ENCODE peak calls at places on chromosomes 5 and 9, in ten cellular contexts. One of them, this sample, is unnamed.

GRCh38 chr5:16502866-16503265 is 37.3 kb upstream of the ZNF622 start:
- DNase-seq in hepatocyte: no peak
- DNase-seq in uterus: no peak
- DNase-seq in right lobe of liver: no peak
- DNase-seq in adrenal gland: no peak
- DNase-seq in HCT116: no peak
- DNase-seq in body of pancreas: no peak
- DNase-seq in IMR-90: peak; percentile 9
- DNase-seq in psoas muscle: no peak
- DNase-seq in astrocyte: peak; percentile 12
- DNase-seq in this sample: no peak

GRCh38 chr9:94269264-94269663 is 10.2 kb downstream of the ZNF169 start:
- DNase-seq in hepatocyte: no peak
- DNase-seq in uterus: no peak
- DNase-seq in right lobe of liver: no peak
- DNase-seq in adrenal gland: no peak
- DNase-seq in HCT116: no peak
- DNase-seq in body of pancreas: no peak
- DNase-seq in IMR-90: no peak
- DNase-seq in psoas muscle: no peak
- DNase-seq in astrocyte: no peak
- DNase-seq in this sample: no peak

GRCh38 chr9:94975480-94976452 is 249.3 kb downstream of the AOPEP start:
- DNase-seq in hepatocyte: peak; percentile 50
- DNase-seq in uterus: no peak
- DNase-seq in right lobe of liver: peak; percentile 76
- DNase-seq in adrenal gland: no peak
- DNase-seq in HCT116: no peak
- DNase-seq in body of pancreas: no peak
- DNase-seq in IMR-90: no peak
- DNase-seq in psoas muscle: no peak
- DNase-seq in astrocyte: no peak
- DNase-seq in this sample: no peak

GRCh38 chr5:180366303-180366702 is 13.2 kb upstream of the GFPT2 start:
- DNase-seq in hepatocyte: no peak
- DNase-seq in uterus: no peak
- DNase-seq in right lobe of liver: no peak
- DNase-seq in adrenal gland: no peak
- DNase-seq in HCT116: no peak
- DNase-seq in body of pancreas: no peak
- DNase-seq in IMR-90: no peak
- DNase-seq in psoas muscle: peak; percentile 52
- DNase-seq in astrocyte: no peak
- DNase-seq in this sample: peak; percentile 52

GRCh38 chr9:130423272-130423671 is 21.5 kb upstream of the ASS1 start:
- DNase-seq in hepatocyte: peak; percentile 35
- DNase-seq in uterus: no peak
- DNase-seq in right lobe of liver: no peak
- DNase-seq in adrenal gland: no peak
- DNase-seq in HCT116: no peak
- DNase-seq in body of pancreas: no peak
- DNase-seq in IMR-90: no peak
- DNase-seq in psoas muscle: no peak
- DNase-seq in astrocyte: no peak
- DNase-seq in this sample: no peak

GRCh38 chr5:142614054-142614453 is 71.8 kb downstream of the FGF1 start:
- DNase-seq in hepatocyte: no peak
- DNase-seq in uterus: no peak
- DNase-seq in right lobe of liver: no peak
- DNase-seq in adrenal gland: no peak
- DNase-seq in HCT116: no peak
- DNase-seq in body of pancreas: no peak
- DNase-seq in IMR-90: no peak
- DNase-seq in psoas muscle: no peak
- DNase-seq in astrocyte: no peak
- DNase-seq in this sample: no peak

GRCh38 chr5:94508421-94509148 is 109.8 kb downstream of the KIAA0825 start:
- DNase-seq in hepatocyte: no peak
- DNase-seq in uterus: no peak
- DNase-seq in right lobe of liver: no peak
- DNase-seq in adrenal gland: no peak
- DNase-seq in HCT116: no peak
- DNase-seq in body of pancreas: no peak
- DNase-seq in IMR-90: no peak
- DNase-seq in psoas muscle: no peak
- DNase-seq in astrocyte: no peak
- DNase-seq in this sample: no peak

GRCh38 chr5:81630721-81631120 is 120.2 kb downstream of the SSBP2 start:
- DNase-seq in hepatocyte: no peak
- DNase-seq in uterus: no peak
- DNase-seq in right lobe of liver: no peak
- DNase-seq in adrenal gland: no peak
- DNase-seq in HCT116: no peak
- DNase-seq in body of pancreas: no peak
- DNase-seq in IMR-90: no peak
- DNase-seq in psoas muscle: no peak
- DNase-seq in astrocyte: no peak
- DNase-seq in this sample: no peak

GRCh38 chr5:176534640-176535039 is 2.6 kb downstream of the RNF44 start:
- DNase-seq in hepatocyte: no peak
- DNase-seq in uterus: no peak
- DNase-seq in right lobe of liver: peak; percentile 84
- DNase-seq in adrenal gland: peak; percentile 68
- DNase-seq in HCT116: no peak
- DNase-seq in body of pancreas: peak; percentile 45
- DNase-seq in IMR-90: no peak
- DNase-seq in psoas muscle: no peak
- DNase-seq in astrocyte: no peak
- DNase-seq in this sample: no peak

GRCh38 chr5:34957299-34957698 is 27.9 kb downstream of the DNAJC21 start:
- DNase-seq in hepatocyte: no peak
- DNase-seq in uterus: no peak
- DNase-seq in right lobe of liver: no peak
- DNase-seq in adrenal gland: no peak
- DNase-seq in HCT116: no peak
- DNase-seq in body of pancreas: no peak
- DNase-seq in IMR-90: peak; percentile 31
- DNase-seq in psoas muscle: no peak
- DNase-seq in astrocyte: no peak
- DNase-seq in this sample: no peak

GRCh38 chr5:178536541-178537466 is 53.4 kb downstream of the COL23A1 start:
- DNase-seq in hepatocyte: no peak
- DNase-seq in uterus: no peak
- DNase-seq in right lobe of liver: peak; percentile 15
- DNase-seq in adrenal gland: no peak
- DNase-seq in HCT116: no peak
- DNase-seq in body of pancreas: no peak
- DNase-seq in IMR-90: no peak
- DNase-seq in psoas muscle: no peak
- DNase-seq in astrocyte: no peak
- DNase-seq in this sample: no peak

GRCh38 chr9:35107337-35108290 is 4.7 kb upstream of the STOML2 start:
- DNase-seq in hepatocyte: no peak
- DNase-seq in uterus: no peak
- DNase-seq in right lobe of liver: no peak
- DNase-seq in adrenal gland: no peak
- DNase-seq in HCT116: no peak
- DNase-seq in body of pancreas: no peak
- DNase-seq in IMR-90: no peak
- DNase-seq in psoas muscle: no peak
- DNase-seq in astrocyte: no peak
- DNase-seq in this sample: no peak

GRCh38 chr9:134648701-134649525 is 7.3 kb downstream of the COL5A1 start:
- DNase-seq in hepatocyte: no peak
- DNase-seq in uterus: no peak
- DNase-seq in right lobe of liver: peak; percentile 47
- DNase-seq in adrenal gland: peak; percentile 55
- DNase-seq in HCT116: no peak
- DNase-seq in body of pancreas: no peak
- DNase-seq in IMR-90: peak; percentile 56
- DNase-seq in psoas muscle: peak; percentile 16
- DNase-seq in astrocyte: peak; percentile 81
- DNase-seq in this sample: no peak

GRCh38 chr5:57221049-57221568 is 47.2 kb downstream of the GPBP1 start:
- DNase-seq in hepatocyte: peak; percentile 69
- DNase-seq in uterus: no peak
- DNase-seq in right lobe of liver: no peak
- DNase-seq in adrenal gland: no peak
- DNase-seq in HCT116: peak; percentile 35
- DNase-seq in body of pancreas: no peak
- DNase-seq in IMR-90: peak; percentile 65
- DNase-seq in psoas muscle: no peak
- DNase-seq in astrocyte: peak; percentile 25
- DNase-seq in this sample: no peak
- TF ChIP-seq CTCF in hepatocyte: peak; percentile 89
- TF ChIP-seq CTCF in uterus: peak; percentile 93
- TF ChIP-seq CTCF in right lobe of liver: peak; percentile 96
- TF ChIP-seq CTCF in adrenal gland: peak; percentile 97
- TF ChIP-seq CTCF in HCT116: peak; percentile 43
- TF ChIP-seq CTCF in body of pancreas: peak; percentile 97
- TF ChIP-seq CTCF in IMR-90: peak; percentile 93
- TF ChIP-seq CTCF in psoas muscle: peak; percentile 95
- TF ChIP-seq CTCF in astrocyte: peak; percentile 90
- TF ChIP-seq CTCF in this sample: peak; percentile 81

DNA sequence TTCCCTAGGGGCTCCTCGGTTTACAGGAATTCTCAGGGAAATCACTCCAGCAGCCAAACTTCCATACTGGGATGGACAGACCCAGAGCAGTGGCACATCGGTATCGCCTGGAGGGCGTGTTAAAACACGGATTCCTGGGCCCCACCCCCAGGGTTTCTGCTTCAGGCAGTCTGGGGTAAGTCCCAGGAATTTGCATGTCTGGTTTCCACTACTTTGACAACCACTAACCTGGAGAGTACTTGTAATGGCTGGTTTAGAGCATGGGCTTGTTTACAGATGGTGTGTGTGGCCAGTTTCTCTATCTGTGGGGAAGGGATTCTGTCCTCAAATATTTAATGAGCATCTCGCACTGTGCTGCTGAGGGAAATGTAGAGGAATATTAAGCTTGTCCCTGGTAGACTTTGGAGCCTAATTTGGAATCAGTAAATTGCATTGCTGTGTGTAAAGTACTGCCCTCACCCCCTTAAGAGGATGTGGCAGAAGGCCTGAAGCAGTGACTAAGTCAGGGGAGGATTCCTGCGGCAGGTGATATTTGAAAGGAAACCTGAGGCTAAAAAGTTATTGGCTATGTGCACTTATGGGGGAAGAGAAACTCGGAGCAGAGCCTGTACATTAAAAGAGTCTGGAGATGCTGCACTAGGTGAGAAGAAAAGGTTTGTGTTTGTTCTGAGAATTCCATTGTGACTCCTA is 18.6 kb upstream of the TJP2 start:
- DNase-seq in hepatocyte: no peak
- DNase-seq in uterus: no peak
- DNase-seq in right lobe of liver: no peak
- DNase-seq in adrenal gland: no peak
- DNase-seq in HCT116: no peak
- DNase-seq in body of pancreas: no peak
- DNase-seq in IMR-90: no peak
- DNase-seq in psoas muscle: no peak
- DNase-seq in astrocyte: no peak
- DNase-seq in this sample: no peak
- H3K27ac ChIP-seq in hepatocyte: peak overlapping the region; percentile 12
- H3K27ac ChIP-seq in uterus: no peak overlapping the region
- H3K27ac ChIP-seq in right lobe of liver: no peak overlapping the region
- H3K27ac ChIP-seq in adrenal gland: no peak overlapping the region
- H3K27ac ChIP-seq in HCT116: no peak overlapping the region
- H3K27ac ChIP-seq in body of pancreas: no peak overlapping the region
- H3K27ac ChIP-seq in IMR-90: no peak overlapping the region
- H3K27ac ChIP-seq in psoas muscle: no peak overlapping the region
- H3K27ac ChIP-seq in astrocyte: no peak overlapping the region
- H3K27ac ChIP-seq in this sample: no peak overlapping the region

GRCh38 chr9:97695390-97695789 is 1.8 kb downstream of the XPA start:
- DNase-seq in hepatocyte: no peak
- DNase-seq in uterus: no peak
- DNase-seq in right lobe of liver: no peak
- DNase-seq in adrenal gland: no peak
- DNase-seq in HCT116: no peak
- DNase-seq in body of pancreas: no peak
- DNase-seq in IMR-90: no peak
- DNase-seq in psoas muscle: no peak
- DNase-seq in astrocyte: no peak
- DNase-seq in this sample: no peak
- H3K4me3 ChIP-seq in hepatocyte: peak overlapping the region; percentile 64
- H3K4me3 ChIP-seq in uterus: peak overlapping the region; percentile 55
- H3K4me3 ChIP-seq in right lobe of liver: no peak overlapping the region
- H3K4me3 ChIP-seq in adrenal gland: no peak overlapping the region
- H3K4me3 ChIP-seq in HCT116: no peak overlapping the region
- H3K4me3 ChIP-seq in body of pancreas: no peak overlapping the region
- H3K4me3 ChIP-seq in IMR-90: no peak overlapping the region
- H3K4me3 ChIP-seq in psoas muscle: peak overlapping the region; percentile 91
- H3K4me3 ChIP-seq in astrocyte: no peak overlapping the region
- H3K4me3 ChIP-seq in this sample: peak overlapping the region; percentile 96

GRCh38 chr5:68071243-68071642 is 144.3 kb upstream of the PIK3R1 start:
- DNase-seq in hepatocyte: no peak
- DNase-seq in uterus: no peak
- DNase-seq in right lobe of liver: no peak
- DNase-seq in adrenal gland: no peak
- DNase-seq in HCT116: no peak
- DNase-seq in body of pancreas: no peak
- DNase-seq in IMR-90: no peak
- DNase-seq in psoas muscle: no peak
- DNase-seq in astrocyte: no peak
- DNase-seq in this sample: no peak

GRCh38 chr5:68070641-68071191 is 144.8 kb upstream of the PIK3R1 start:
- DNase-seq in hepatocyte: no peak
- DNase-seq in uterus: no peak
- DNase-seq in right lobe of liver: no peak
- DNase-seq in adrenal gland: no peak
- DNase-seq in HCT116: no peak
- DNase-seq in body of pancreas: no peak
- DNase-seq in IMR-90: no peak
- DNase-seq in psoas muscle: no peak
- DNase-seq in astrocyte: no peak
- DNase-seq in this sample: no peak

GRCh38 chr5:68068204-68068603 is 147.4 kb upstream of the PIK3R1 start:
- DNase-seq in hepatocyte: no peak
- DNase-seq in uterus: no peak
- DNase-seq in right lobe of liver: no peak
- DNase-seq in adrenal gland: no peak
- DNase-seq in HCT116: no peak
- DNase-seq in body of pancreas: no peak
- DNase-seq in IMR-90: peak; percentile 17
- DNase-seq in psoas muscle: no peak
- DNase-seq in astrocyte: no peak
- DNase-seq in this sample: no peak

GRCh38 chr5:68066277-68066955 is 149.1 kb upstream of the PIK3R1 start:
- DNase-seq in hepatocyte: no peak
- DNase-seq in uterus: no peak
- DNase-seq in right lobe of liver: no peak
- DNase-seq in adrenal gland: no peak
- DNase-seq in HCT116: no peak
- DNase-seq in body of pancreas: no peak
- DNase-seq in IMR-90: no peak
- DNase-seq in psoas muscle: no peak
- DNase-seq in astrocyte: peak; percentile 32
- DNase-seq in this sample: no peak

DNA sequence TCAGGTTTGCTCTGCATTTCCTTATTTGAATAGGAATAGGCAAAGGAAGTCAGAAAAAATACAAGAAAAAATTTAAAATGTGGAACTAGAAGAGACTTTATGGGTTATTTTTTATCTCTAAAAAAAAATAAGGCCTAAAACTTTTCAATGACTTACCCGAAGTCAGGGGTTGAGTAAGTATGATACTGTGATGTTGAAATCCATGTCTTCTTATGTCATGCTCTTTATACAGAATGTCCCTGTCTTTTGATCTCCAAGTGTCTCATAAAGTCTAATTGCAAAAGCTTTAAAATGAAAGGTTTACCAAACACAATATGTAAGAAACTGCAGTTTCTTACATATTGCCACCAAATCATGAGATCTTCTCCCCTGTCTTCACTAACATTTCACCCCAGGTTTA is 148.2 kb upstream of the PIK3R1 start:
- DNase-seq in hepatocyte: no peak
- DNase-seq in uterus: no peak
- DNase-seq in right lobe of liver: no peak
- DNase-seq in adrenal gland: no peak
- DNase-seq in HCT116: no peak
- DNase-seq in body of pancreas: no peak
- DNase-seq in IMR-90: no peak
- DNase-seq in psoas muscle: no peak
- DNase-seq in astrocyte: no peak
- DNase-seq in this sample: no peak
- TF ChIP-seq CTCF in hepatocyte: no peak
- TF ChIP-seq CTCF in uterus: no peak
- TF ChIP-seq CTCF in right lobe of liver: no peak
- TF ChIP-seq CTCF in adrenal gland: no peak
- TF ChIP-seq CTCF in HCT116: no peak
- TF ChIP-seq CTCF in body of pancreas: no peak
- TF ChIP-seq CTCF in IMR-90: no peak
- TF ChIP-seq CTCF in psoas muscle: no peak
- TF ChIP-seq CTCF in astrocyte: no peak
- TF ChIP-seq CTCF in this sample: no peak

This sample was measured in dorsolateral prefrontal cortex.